ENCODE peak calls at places on chromosomes 16 and 17, in seven cellular contexts. One of them, this sample, is unnamed.

GRCh38 chr17:57578608-57578990 is 166.5 kb downstream of the CCDC182 start:
- DNase-seq in body of pancreas: no peak
- DNase-seq in GM12878: peak; percentile 23
- DNase-seq in vagina: no peak
- DNase-seq in uterus: no peak
- DNase-seq in sigmoid colon: no peak
- DNase-seq in esophagus squamous epithelium: no peak
- DNase-seq in this sample: no peak

GRCh38 chr17:57464191-57464864 is 208.0 kb downstream of the MSI2 start:
- DNase-seq in body of pancreas: no peak
- DNase-seq in GM12878: no peak
- DNase-seq in vagina: no peak
- DNase-seq in uterus: no peak
- DNase-seq in sigmoid colon: no peak
- DNase-seq in esophagus squamous epithelium: no peak
- DNase-seq in this sample: peak; percentile 65

GRCh38 chr17:37744961-37745800 is at the start of gene HNF1B:
- DNase-seq in body of pancreas: peak; percentile 84
- DNase-seq in GM12878: no peak
- DNase-seq in vagina: no peak
- DNase-seq in uterus: no peak
- DNase-seq in sigmoid colon: no peak
- DNase-seq in esophagus squamous epithelium: no peak
- DNase-seq in this sample: no peak

GRCh38 chr17:871731-872517 is 89.8 kb downstream of the MRM3 start:
- DNase-seq in body of pancreas: no peak
- DNase-seq in GM12878: no peak
- DNase-seq in vagina: no peak
- DNase-seq in uterus: no peak
- DNase-seq in sigmoid colon: no peak
- DNase-seq in esophagus squamous epithelium: no peak
- DNase-seq in this sample: no peak

GRCh38 chr17:59786536-59787319 is 79.3 kb downstream of the VMP1 start:
- DNase-seq in body of pancreas: peak; percentile 89
- DNase-seq in GM12878: peak; percentile 100
- DNase-seq in vagina: peak; percentile 97
- DNase-seq in uterus: peak; percentile 53
- DNase-seq in sigmoid colon: peak; percentile 77
- DNase-seq in esophagus squamous epithelium: peak; percentile 39
- DNase-seq in this sample: peak; percentile 30

GRCh38 chr16:84947022-84947421 is 64.3 kb downstream of the ZDHHC7 start:
- DNase-seq in body of pancreas: peak; percentile 33
- DNase-seq in GM12878: no peak
- DNase-seq in vagina: no peak
- DNase-seq in uterus: peak; percentile 79
- DNase-seq in sigmoid colon: peak; percentile 84
- DNase-seq in esophagus squamous epithelium: no peak
- DNase-seq in this sample: peak; percentile 75

GRCh38 chr16:22859925-22860324 is 46.0 kb downstream of the HS3ST2 start:
- DNase-seq in body of pancreas: no peak
- DNase-seq in GM12878: no peak
- DNase-seq in vagina: no peak
- DNase-seq in uterus: no peak
- DNase-seq in sigmoid colon: no peak
- DNase-seq in esophagus squamous epithelium: no peak
- DNase-seq in this sample: no peak

GRCh38 chr16:51813609-51814008 is 662.5 kb upstream of the SALL1 start:
- DNase-seq in body of pancreas: no peak
- DNase-seq in GM12878: no peak
- DNase-seq in vagina: no peak
- DNase-seq in uterus: no peak
- DNase-seq in sigmoid colon: no peak
- DNase-seq in esophagus squamous epithelium: no peak
- DNase-seq in this sample: no peak

GRCh38 chr17:1005361-1005946 is 8.5 kb downstream of the TIMM22 start:
- DNase-seq in body of pancreas: peak; percentile 88
- DNase-seq in GM12878: no peak
- DNase-seq in vagina: no peak
- DNase-seq in uterus: peak; percentile 73
- DNase-seq in sigmoid colon: peak; percentile 91
- DNase-seq in esophagus squamous epithelium: no peak
- DNase-seq in this sample: peak; percentile 87

GRCh38 chr16:53967172-53967571 is 263.2 kb downstream of the FTO start:
- DNase-seq in body of pancreas: no peak
- DNase-seq in GM12878: no peak
- DNase-seq in vagina: no peak
- DNase-seq in uterus: no peak
- DNase-seq in sigmoid colon: no peak
- DNase-seq in esophagus squamous epithelium: no peak
- DNase-seq in this sample: no peak

GRCh38 chr17:66620528-66620927 is 214.4 kb upstream of the CACNG5 start:
- DNase-seq in body of pancreas: no peak
- DNase-seq in GM12878: no peak
- DNase-seq in vagina: no peak
- DNase-seq in uterus: no peak
- DNase-seq in sigmoid colon: no peak
- DNase-seq in esophagus squamous epithelium: no peak
- DNase-seq in this sample: no peak

GRCh38 chr17:8862213-8863056 is 5.0 kb downstream of the PIK3R6 start:
- DNase-seq in body of pancreas: no peak
- DNase-seq in GM12878: no peak
- DNase-seq in vagina: no peak
- DNase-seq in uterus: no peak
- DNase-seq in sigmoid colon: no peak
- DNase-seq in esophagus squamous epithelium: no peak
- DNase-seq in this sample: no peak

GRCh38 chr17:78979780-78980623 is at the start of gene LGALS3BP:
- DNase-seq in body of pancreas: peak; percentile 74
- DNase-seq in GM12878: no peak
- DNase-seq in vagina: no peak
- DNase-seq in uterus: peak; percentile 86
- DNase-seq in sigmoid colon: peak; percentile 90
- DNase-seq in esophagus squamous epithelium: no peak
- DNase-seq in this sample: peak; percentile 92

GRCh38 chr17:65918450-65918849 is 273.5 kb downstream of the CEP112 start:
- DNase-seq in body of pancreas: no peak
- DNase-seq in GM12878: no peak
- DNase-seq in vagina: no peak
- DNase-seq in uterus: no peak
- DNase-seq in sigmoid colon: no peak
- DNase-seq in esophagus squamous epithelium: no peak
- DNase-seq in this sample: no peak

GRCh38 chr16:80720759-80721470 is 83.5 kb downstream of the CDYL2 start:
- DNase-seq in body of pancreas: no peak
- DNase-seq in GM12878: no peak
- DNase-seq in vagina: no peak
- DNase-seq in uterus: no peak
- DNase-seq in sigmoid colon: no peak
- DNase-seq in esophagus squamous epithelium: no peak
- DNase-seq in this sample: no peak

GRCh38 chr16:79847569-79847968 is 247.0 kb upstream of the MAF start:
- DNase-seq in body of pancreas: no peak
- DNase-seq in GM12878: no peak
- DNase-seq in vagina: no peak
- DNase-seq in uterus: no peak
- DNase-seq in sigmoid colon: no peak
- DNase-seq in esophagus squamous epithelium: no peak
- DNase-seq in this sample: no peak

GRCh38 chr17:73360961-73361761 is 49.4 kb upstream of the CDC42EP4 start:
- DNase-seq in body of pancreas: no peak
- DNase-seq in GM12878: no peak
- DNase-seq in vagina: no peak
- DNase-seq in uterus: no peak
- DNase-seq in sigmoid colon: no peak
- DNase-seq in esophagus squamous epithelium: no peak
- DNase-seq in this sample: no peak

GRCh38 chr17:28944862-28945741 is 6.2 kb downstream of the PHF12 start:
- DNase-seq in body of pancreas: no peak
- DNase-seq in GM12878: no peak
- DNase-seq in vagina: no peak
- DNase-seq in uterus: no peak
- DNase-seq in sigmoid colon: no peak
- DNase-seq in esophagus squamous epithelium: no peak
- DNase-seq in this sample: no peak

GRCh38 chr16:48117217-48118105 is 38.3 kb downstream of the ABCC12 start:
- DNase-seq in body of pancreas: peak; percentile 16
- DNase-seq in GM12878: no peak
- DNase-seq in vagina: no peak
- DNase-seq in uterus: no peak
- DNase-seq in sigmoid colon: no peak
- DNase-seq in esophagus squamous epithelium: no peak
- DNase-seq in this sample: peak; percentile 61

GRCh38 chr17:75995385-75995925 is 5.2 kb upstream of the CDK3 start:
- DNase-seq in body of pancreas: no peak
- DNase-seq in GM12878: no peak
- DNase-seq in vagina: no peak
- DNase-seq in uterus: no peak
- DNase-seq in sigmoid colon: peak; percentile 26
- DNase-seq in esophagus squamous epithelium: no peak
- DNase-seq in this sample: no peak

GRCh38 chr17:76000016-76000754 is 470 bp upstream of the CDK3 start:
- DNase-seq in body of pancreas: peak; percentile 49
- DNase-seq in GM12878: no peak
- DNase-seq in vagina: no peak
- DNase-seq in uterus: no peak
- DNase-seq in sigmoid colon: no peak
- DNase-seq in esophagus squamous epithelium: no peak
- DNase-seq in this sample: peak; percentile 74

GRCh38 chr17:75996665-75997590 is 3.7 kb upstream of the CDK3 start:
- DNase-seq in body of pancreas: peak; percentile 55
- DNase-seq in GM12878: peak; percentile 45
- DNase-seq in vagina: no peak
- DNase-seq in uterus: no peak
- DNase-seq in sigmoid colon: peak; percentile 68
- DNase-seq in esophagus squamous epithelium: no peak
- DNase-seq in this sample: peak; percentile 61

GRCh38 chr17:76000755-76001521 is at the start of gene CDK3:
- DNase-seq in body of pancreas: peak; percentile 49
- DNase-seq in GM12878: no peak
- DNase-seq in vagina: no peak
- DNase-seq in uterus: no peak
- DNase-seq in sigmoid colon: no peak
- DNase-seq in esophagus squamous epithelium: no peak
- DNase-seq in this sample: no peak

GRCh38 chr17:75998327-75998795 is 2.3 kb upstream of the CDK3 start:
- DNase-seq in body of pancreas: no peak
- DNase-seq in GM12878: no peak
- DNase-seq in vagina: no peak
- DNase-seq in uterus: no peak
- DNase-seq in sigmoid colon: no peak
- DNase-seq in esophagus squamous epithelium: no peak
- DNase-seq in this sample: no peak
- TF ChIP-seq POLR2A in body of pancreas: no peak
- TF ChIP-seq POLR2A in GM12878: no peak
- TF ChIP-seq POLR2A in vagina: no peak
- TF ChIP-seq POLR2A in uterus: no peak
- TF ChIP-seq POLR2A in sigmoid colon: no peak
- TF ChIP-seq POLR2A in esophagus squamous epithelium: no peak
- TF ChIP-seq POLR2A in this sample: no peak

DNA sequence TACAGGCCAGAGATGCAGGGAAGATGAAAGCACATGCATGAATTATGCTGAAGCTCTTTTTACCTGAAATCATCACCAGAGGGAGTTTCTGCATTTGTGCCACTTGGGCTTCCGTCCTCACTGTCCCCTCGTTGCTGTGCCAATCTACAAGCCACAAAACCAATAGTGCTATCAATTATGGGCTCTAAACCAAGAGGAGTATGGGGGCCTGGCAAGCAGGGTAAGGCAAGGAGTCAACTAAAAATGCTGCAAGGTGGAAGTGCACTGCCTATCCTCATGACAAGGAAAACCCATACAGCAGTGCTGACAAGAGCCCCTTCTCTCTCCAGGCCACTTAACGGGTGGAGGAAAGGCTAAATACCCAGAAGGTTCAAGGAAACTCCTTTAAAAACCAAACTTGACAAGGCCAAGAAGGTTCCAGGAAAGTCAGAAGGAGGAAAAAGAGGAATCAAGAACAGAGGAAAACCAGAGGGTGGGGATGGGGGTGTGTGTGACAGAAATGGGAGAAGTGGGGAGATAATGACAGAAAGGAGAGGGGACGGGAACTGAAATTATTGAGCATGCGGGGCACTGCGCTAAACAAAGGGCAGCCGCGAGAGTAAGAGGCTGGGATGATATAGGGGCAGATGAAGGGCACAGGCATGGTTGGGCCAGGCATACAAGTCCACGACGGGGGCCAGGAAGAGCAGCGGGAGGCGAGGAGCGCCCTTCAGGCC is 674 bp downstream of the C17orf75 start:
- DNase-seq in body of pancreas: peak; percentile 26
- DNase-seq in GM12878: no peak
- DNase-seq in vagina: no peak
- DNase-seq in uterus: no peak
- DNase-seq in sigmoid colon: no peak
- DNase-seq in esophagus squamous epithelium: no peak
- DNase-seq in this sample: no peak
- TF ChIP-seq CTCF in body of pancreas: no peak
- TF ChIP-seq CTCF in GM12878: no peak
- TF ChIP-seq CTCF in vagina: no peak
- TF ChIP-seq CTCF in uterus: no peak
- TF ChIP-seq CTCF in sigmoid colon: no peak
- TF ChIP-seq CTCF in esophagus squamous epithelium: no peak
- TF ChIP-seq CTCF in this sample: no peak

GRCh38 chr17:21302711-21303425 is 18.4 kb downstream of the MAP2K3 start:
- DNase-seq in body of pancreas: no peak
- DNase-seq in GM12878: no peak
- DNase-seq in vagina: no peak
- DNase-seq in uterus: no peak
- DNase-seq in sigmoid colon: peak; percentile 68
- DNase-seq in esophagus squamous epithelium: no peak
- DNase-seq in this sample: no peak
- TF ChIP-seq POLR2A in body of pancreas: no peak
- TF ChIP-seq POLR2A in GM12878: peak; percentile 45
- TF ChIP-seq POLR2A in vagina: no peak
- TF ChIP-seq POLR2A in uterus: no peak
- TF ChIP-seq POLR2A in sigmoid colon: no peak
- TF ChIP-seq POLR2A in esophagus squamous epithelium: no peak
- TF ChIP-seq POLR2A in this sample: no peak

GRCh38 chr17:50103252-50103651 is 8.1 kb downstream of the PDK2 start:
- DNase-seq in body of pancreas: no peak
- DNase-seq in GM12878: no peak
- DNase-seq in vagina: no peak
- DNase-seq in uterus: no peak
- DNase-seq in sigmoid colon: no peak
- DNase-seq in esophagus squamous epithelium: no peak
- DNase-seq in this sample: no peak

GRCh38 chr17:50100921-50101345 is 5.8 kb downstream of the PDK2 start:
- DNase-seq in body of pancreas: no peak
- DNase-seq in GM12878: no peak
- DNase-seq in vagina: no peak
- DNase-seq in uterus: no peak
- DNase-seq in sigmoid colon: no peak
- DNase-seq in esophagus squamous epithelium: no peak
- DNase-seq in this sample: no peak

GRCh38 chr17:50101346-50102163 is 6.4 kb downstream of the PDK2 start:
- DNase-seq in body of pancreas: peak; percentile 64
- DNase-seq in GM12878: no peak
- DNase-seq in vagina: no peak
- DNase-seq in uterus: peak; percentile 87
- DNase-seq in sigmoid colon: peak; percentile 81
- DNase-seq in esophagus squamous epithelium: no peak
- DNase-seq in this sample: peak; percentile 74

GRCh38 chr17:50103941-50104340 is 8.8 kb downstream of the PDK2 start:
- DNase-seq in body of pancreas: no peak
- DNase-seq in GM12878: no peak
- DNase-seq in vagina: no peak
- DNase-seq in uterus: no peak
- DNase-seq in sigmoid colon: no peak
- DNase-seq in esophagus squamous epithelium: no peak
- DNase-seq in this sample: no peak

GRCh38 chr17:50102164-50102991 is 7.2 kb downstream of the PDK2 start:
- DNase-seq in body of pancreas: peak; percentile 93
- DNase-seq in GM12878: no peak
- DNase-seq in vagina: no peak
- DNase-seq in uterus: no peak
- DNase-seq in sigmoid colon: peak; percentile 90
- DNase-seq in esophagus squamous epithelium: no peak
- DNase-seq in this sample: peak; percentile 57
- TF ChIP-seq CTCF in body of pancreas: no peak
- TF ChIP-seq CTCF in GM12878: no peak
- TF ChIP-seq CTCF in vagina: no peak
- TF ChIP-seq CTCF in uterus: no peak
- TF ChIP-seq CTCF in sigmoid colon: no peak
- TF ChIP-seq CTCF in esophagus squamous epithelium: no peak
- TF ChIP-seq CTCF in this sample: no peak